ENCODE peak calls at places on chromosomes 7 and 10, in five cellular contexts. P is H9, U is neuronal stem cell, L is mesenchymal stem cell, D is H1. Q is an unnamed sample.
A peak's percentile ranks its signal among the peaks of the same experiment; 100 is the strongest.

GRCh38 chr10:83685458-83685857 is 453.9 kb upstream of the GHITM start:
- DNase-seq in P (no peak), U (no peak), L (peak; percentile 86), D (no peak), Q (no peak)

GRCh38 chr10:93073539-93074136 is at the start of gene CYP26A1:
- DNase-seq in P (peak; percentile 62), U (no peak), L (no peak), D (no peak), Q (peak; percentile 43)

GRCh38 chr10:89297356-89297755 is 4.5 kb upstream of the IFIT2 start:
- DNase-seq in P (no peak), U (no peak), L (no peak), D (no peak), Q (no peak)

GRCh38 chr10:94963901-94964300 is 25.4 kb downstream of the CYP2C9 start:
- DNase-seq in P (peak; percentile 38), U (peak; percentile 68), L (peak; percentile 25), D (peak; percentile 5), Q (peak; percentile 6)

GRCh38 chr7:142476077-142476476 is 218.2 kb upstream of the PRSS58 start:
- DNase-seq in P (no peak), U (no peak), L (no peak), D (no peak), Q (no peak)

GRCh38 chr10:33325929-33326328 is 8.5 kb downstream of the NRP1 start:
- DNase-seq in P (no peak), U (no peak), L (no peak), D (no peak), Q (no peak)

GRCh38 chr7:3156508-3156907 is 112.8 kb upstream of the CARD11 start:
- DNase-seq in P (no peak), U (no peak), L (no peak), D (no peak), Q (no peak)

GRCh38 chr10:96873086-96873485 is 41.0 kb downstream of the LCOR start:
- DNase-seq in P (no peak), U (no peak), L (no peak), D (no peak), Q (no peak)

GRCh38 chr7:149885191-149886017 is 11.6 kb downstream of the ATP6V0E2 start:
- DNase-seq in P (peak; percentile 69), U (peak; percentile 46), L (no peak), D (peak; percentile 47), Q (peak; percentile 28)

GRCh38 chr10:104371753-104372152 is 18.1 kb downstream of the CFAP58 start:
- DNase-seq in P (no peak), U (no peak), L (no peak), D (no peak), Q (no peak)

GRCh38 chr7:129225206-129225930 is 538 bp downstream of the AHCYL2 start:
- DNase-seq in P (peak; percentile 59), U (peak; percentile 61), L (peak; percentile 68), D (no peak), Q (peak; percentile 40)

DNA sequence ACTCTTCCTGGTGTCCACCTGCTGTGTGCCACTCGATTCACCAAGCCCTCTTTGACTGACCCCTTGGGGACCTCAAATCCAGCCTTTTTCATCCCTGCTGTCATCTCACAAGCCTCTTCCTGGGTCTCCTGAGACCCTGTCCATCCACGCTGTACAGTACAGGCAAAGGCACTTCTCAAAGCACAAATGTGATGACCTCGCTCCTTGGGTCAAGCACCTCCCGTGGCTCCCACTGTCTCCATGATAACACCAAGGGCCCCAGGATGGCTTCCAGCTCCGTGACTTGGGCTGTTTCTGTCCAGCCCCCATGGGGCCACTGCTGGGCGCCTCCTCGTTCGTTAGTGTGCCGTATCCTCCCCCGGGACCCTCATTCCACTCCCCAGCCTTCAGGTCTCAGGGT is 28.7 kb downstream of the PVRIG start:
- DNase-seq in P (no peak), U (no peak), L (no peak), D (no peak), Q (no peak)
- H2BK12ac ChIP-seq in P (no peak overlapping the region), U (no peak overlapping the region), L (no peak overlapping the region), D (peak overlapping the region; percentile 96), Q (no peak overlapping the region)

GRCh38 chr10:131961777-131962450 is 19.8 kb downstream of the BNIP3 start:
- DNase-seq in P (no peak), U (no peak), L (no peak), D (no peak), Q (no peak)
- H2BK12ac ChIP-seq in P (no peak overlapping the region), U (no peak overlapping the region), L (no peak overlapping the region), D (no peak overlapping the region), Q (no peak overlapping the region)

GRCh38 chr7:77542399-77542798 is 5.3 kb downstream of the PTPN12 start:
- DNase-seq in P (no peak), U (no peak), L (no peak), D (no peak), Q (peak; percentile 54)
- H2BK12ac ChIP-seq in P (no peak overlapping the region), U (no peak overlapping the region), L (no peak overlapping the region), D (no peak overlapping the region), Q (no peak overlapping the region)

DNA sequence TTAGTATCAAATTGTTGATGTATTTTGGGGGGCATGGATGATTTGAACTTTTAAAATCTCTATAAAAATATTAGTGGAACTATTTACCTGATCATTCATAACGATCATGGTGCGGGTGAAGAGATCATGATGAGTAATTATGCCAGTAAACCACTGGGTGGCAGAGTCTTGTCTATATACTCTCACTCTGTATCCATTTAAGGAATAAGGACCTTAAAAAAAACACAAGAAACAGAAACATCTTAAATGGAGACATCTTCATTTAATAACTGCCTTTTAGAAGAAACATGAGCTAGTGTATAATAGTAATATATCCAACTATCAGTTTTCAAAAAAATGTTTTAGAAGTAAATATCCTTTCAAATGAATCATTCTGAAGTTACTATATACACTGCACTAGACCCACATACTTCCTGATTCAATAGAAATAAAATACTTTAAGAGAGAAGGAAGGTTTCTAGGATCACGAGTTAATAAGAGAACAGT is 84.0 kb downstream of the NRBF2 start:
- DNase-seq in P (no peak), U (no peak), L (peak; percentile 77), D (no peak), Q (peak; percentile 13)
- H2BK12ac ChIP-seq in P (no peak overlapping the region), U (no peak overlapping the region), L (no peak overlapping the region), D (no peak overlapping the region), Q (no peak overlapping the region)

Q was measured in trophoblast cell.